ENCODE peak calls at places on chromosomes 5 and 9, in four cellular contexts. V, U, E and C are unnamed samples.

GRCh38 chr9:14482856-14483255 is 168.9 kb upstream of the NFIB start:
- DNase-seq in E (no peak), U (no peak), V (no peak), C (no peak)

GRCh38 chr9:131227112-131228058 is 48.9 kb downstream of the FAM78A start:
- DNase-seq in V (no peak), U (no peak), E (no peak), C (no peak)

GRCh38 chr5:164375051-164375450 is 869.6 kb downstream of the MAT2B start:
- DNase-seq in V (no peak), U (no peak), E (no peak), C (no peak)

GRCh38 chr9:133103183-133103986 is 17.7 kb downstream of the RALGDS start:
- DNase-seq in V (peak), E (no peak), U (peak), C (peak)

GRCh38 chr9:112361602-112362001 is 18.3 kb upstream of the HSDL2 start:
- DNase-seq in U (peak), V (peak), E (peak), C (peak)

GRCh38 chr5:154755361-154756202 is at the start of gene LARP1:
- DNase-seq in E (no peak), V (peak), U (peak), C (peak)

GRCh38 chr9:83972286-83972685 is 7.7 kb downstream of the HNRNPK start:
- DNase-seq in U (no peak), V (no peak), E (no peak), C (peak)

GRCh38 chr9:71624728-71625127 is 143.6 kb downstream of the CEMIP2 start:
- DNase-seq in E (no peak), V (no peak), U (no peak), C (no peak)

GRCh38 chr9:133335924-133336811 is at the start of gene SURF6:
- DNase-seq in U (peak), E (peak), V (peak), C (peak)

GRCh38 chr5:15623794-15624193 is 123.8 kb downstream of the FBXL7 start:
- DNase-seq in E (no peak), U (no peak), V (no peak), C (no peak)

GRCh38 chr5:119271758-119272730 is 83.8 kb upstream of the TNFAIP8 start:
- DNase-seq in E (no peak), U (no peak), V (no peak), C (peak)

GRCh38 chr5:56856779-56857178 is 41.4 kb downstream of the MAP3K1 start:
- DNase-seq in V (no peak), E (no peak), U (no peak), C (no peak)

GRCh38 chr5:95727764-95728191 is 3.4 kb upstream of the RHOBTB3 start:
- DNase-seq in E (no peak), V (peak), U (peak), C (peak)

GRCh38 chr5:147763791-147764525 is 18.6 kb downstream of the JAKMIP2 start:
- DNase-seq in U (no peak), E (no peak), V (no peak), C (peak)

GRCh38 chr9:10009401-10009800 is 603.4 kb downstream of the PTPRD start:
- DNase-seq in V (no peak), U (no peak), E (no peak), C (no peak)

GRCh38 chr5:891837-892389 is 688 bp downstream of the BRD9 start:
- DNase-seq in E (no peak), U (peak), V (peak), C (peak)

GRCh38 chr5:11650936-11651335 is 253.3 kb downstream of the CTNND2 start:
- DNase-seq in E (no peak), V (no peak), U (no peak), C (no peak)

GRCh38 chr5:179111267-179112207 is 51.4 kb downstream of the ZNF354C start:
- DNase-seq in U (no peak), E (no peak), V (no peak), C (no peak)

GRCh38 chr5:20538341-20538740 is 550.3 kb upstream of the CDH18 start:
- DNase-seq in E (no peak), U (no peak), V (no peak), C (no peak)

GRCh38 chr9:113155911-113156559 is 5.2 kb downstream of the SLC31A2 start:
- DNase-seq in E (no peak), U (no peak), V (no peak), C (no peak)

GRCh38 chr5:179256229-179257189 is 88.8 kb downstream of the ADAMTS2 start:
- DNase-seq in V (no peak), E (no peak), U (no peak), C (no peak)

GRCh38 chr9:118230319-118230718 is 526.1 kb downstream of the TLR4 start:
- DNase-seq in V (no peak), E (no peak), U (no peak), C (no peak)

GRCh38 chr9:131395027-131395744 is 1.3 kb downstream of the PRRC2B start:
- DNase-seq in U (peak), V (peak), E (no peak), C (peak)

GRCh38 chr5:150650713-150651000 is 10.2 kb downstream of the SYNPO start:
- DNase-seq in V (no peak), U (no peak), E (no peak), C (no peak)

GRCh38 chr5:41252036-41252435 is 38.7 kb upstream of the C6 start:
- DNase-seq in E (no peak), V (no peak), U (no peak), C (peak)

GRCh38 chr9:110031511-110032173 is 176.3 kb downstream of the C9orf152 start:
- DNase-seq in V (no peak), E (no peak), U (no peak), C (peak)

GRCh38 chr5:168765220-168766037 is 186.3 kb upstream of the PANK3 start:
- DNase-seq in V (no peak), E (no peak), U (no peak), C (peak)

GRCh38 chr9:127201731-127202130 is 62.8 kb upstream of the GARNL3 start:
- DNase-seq in E (no peak), V (no peak), U (no peak), C (no peak)

GRCh38 chr5:174355208-174355612 is 309.7 kb downstream of the NSG2 start:
- DNase-seq in E (no peak), U (no peak), V (no peak), C (peak)

GRCh38 chr5:177431317-177432142 is 5.1 kb downstream of the GRK6 start:
- DNase-seq in U (peak), V (peak), E (no peak), C (no peak)

GRCh38 chr5:115702025-115702424 is 76.2 kb upstream of the TMED7 start:
- DNase-seq in U (no peak), V (no peak), E (no peak), C (no peak)

GRCh38 chr5:54624671-54625583 is 107.4 kb downstream of the SNX18 start:
- DNase-seq in V (no peak), U (no peak), E (no peak), C (peak)

GRCh38 chr9:135281151-135281550 is 193.7 kb downstream of the OLFM1 start:
- DNase-seq in V (no peak), U (no peak), E (no peak), C (no peak)

GRCh38 chr9:135280666-135281065 is 193.2 kb downstream of the OLFM1 start:
- DNase-seq in V (no peak), E (no peak), U (no peak), C (no peak)

GRCh38 chr9:135278586-135278985 is 191.1 kb downstream of the OLFM1 start:
- DNase-seq in V (no peak), E (no peak), U (no peak), C (no peak)

GRCh38 chr9:135279385-135279784 is 191.9 kb downstream of the OLFM1 start:
- DNase-seq in V (no peak), U (no peak), E (no peak), C (no peak)

DNA sequence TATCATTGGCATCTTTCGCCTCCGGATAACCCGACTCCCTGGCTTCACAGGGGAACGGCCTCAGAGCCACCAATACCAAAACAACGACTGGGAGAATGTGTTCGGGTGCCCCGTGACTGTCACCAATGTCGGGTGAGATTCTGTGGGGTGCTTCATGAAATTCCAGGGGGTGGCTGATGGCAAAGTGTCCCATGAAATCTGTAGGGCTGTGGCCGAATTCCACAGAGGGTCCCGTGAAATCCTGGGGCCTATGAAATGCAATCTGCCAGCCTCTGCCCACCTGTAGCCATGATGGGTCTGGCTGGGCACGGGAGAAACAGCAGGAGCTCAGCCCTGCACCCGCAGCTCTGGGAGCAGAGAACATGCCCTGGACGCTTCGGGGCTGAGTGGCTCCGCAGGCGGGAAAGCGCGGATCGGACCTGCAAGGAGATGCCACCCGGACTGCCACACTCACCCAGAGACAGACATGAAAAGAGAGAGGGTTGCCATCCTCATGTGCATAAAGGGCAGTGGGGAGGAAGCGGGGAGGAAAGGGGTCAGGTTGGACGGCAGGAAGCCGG is 192.4 kb downstream of the OLFM1 start:
- DNase-seq in V (no peak), E (no peak), U (no peak), C (no peak)
- TF ChIP-seq EZH2phosphoT487 in V (no peak), E (no peak), U (no peak), C (no peak)

GRCh38 chr9:116491659-116492058 is 195.4 kb upstream of the TRIM32 start:
- DNase-seq in V (no peak), U (no peak), E (no peak), C (peak)

GRCh38 chr9:116493183-116493582 is 193.9 kb upstream of the TRIM32 start:
- DNase-seq in V (no peak), U (no peak), E (no peak), C (peak)

GRCh38 chr9:116488373-116488772 is 198.7 kb upstream of the TRIM32 start:
- DNase-seq in U (no peak), V (no peak), E (no peak), C (no peak)

GRCh38 chr9:116490321-116490720 is 196.8 kb upstream of the TRIM32 start:
- DNase-seq in E (no peak), V (no peak), U (no peak), C (peak)

DNA sequence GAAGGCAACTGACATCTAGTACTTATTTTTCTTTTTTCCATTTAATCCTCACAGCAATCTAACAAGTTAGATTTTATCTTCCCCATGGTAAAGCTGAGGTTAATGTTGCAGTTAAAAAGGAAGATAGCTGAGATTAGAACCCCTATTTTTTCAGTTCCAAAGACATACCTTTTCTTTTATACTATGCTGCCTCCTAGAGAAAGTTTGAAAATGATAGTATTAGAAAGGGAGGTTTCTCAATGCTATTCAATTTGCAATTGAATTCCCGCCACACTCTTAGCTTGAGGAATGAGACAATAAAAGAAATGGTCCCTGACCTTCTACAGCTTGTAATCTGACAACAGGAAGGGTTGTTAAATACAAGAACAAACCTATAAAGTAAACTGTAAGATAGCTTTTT is 195.9 kb upstream of the TRIM32 start:
- DNase-seq in V (no peak), U (no peak), E (no peak), C (no peak)
- H3K4me2 ChIP-seq in V (no peak), U (no peak), E (no peak), C (no peak)

GRCh38 chr5:134250949-134251348 is 25.1 kb upstream of the PPP2CA start:
- DNase-seq in E (no peak), U (no peak), V (no peak), C (peak)
- TF ChIP-seq EZH2phosphoT487 in E (no peak), U (no peak), V (no peak), C (no peak)

GRCh38 chr5:2399804-2400203 is 351.7 kb downstream of the IRX2 start:
- DNase-seq in E (no peak), U (no peak), V (no peak), C (no peak)

DNA sequence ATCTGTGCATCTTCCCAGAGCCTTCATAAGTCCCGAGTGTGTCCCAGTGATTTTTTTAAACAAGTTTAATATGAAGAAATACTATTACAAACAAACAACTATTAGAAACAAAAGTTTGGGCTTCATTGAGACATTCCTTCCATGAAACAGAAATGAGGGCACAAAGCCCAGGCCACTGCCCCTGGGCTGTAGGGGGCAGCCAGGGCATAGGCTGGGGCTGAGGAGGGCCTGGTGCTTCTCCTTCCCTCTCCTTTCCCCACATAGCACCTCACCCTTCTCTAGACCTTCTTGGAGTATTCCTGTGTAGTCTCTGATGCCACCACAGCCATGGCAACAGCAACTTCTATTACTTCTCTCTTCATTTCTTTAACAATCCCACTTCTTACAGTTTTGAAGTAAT is 348.2 kb downstream of the IRX2 start:
- DNase-seq in V (no peak), U (no peak), E (no peak), C (no peak)
- H3K4me2 ChIP-seq in V (no peak), U (no peak), E (no peak), C (no peak)

DNA sequence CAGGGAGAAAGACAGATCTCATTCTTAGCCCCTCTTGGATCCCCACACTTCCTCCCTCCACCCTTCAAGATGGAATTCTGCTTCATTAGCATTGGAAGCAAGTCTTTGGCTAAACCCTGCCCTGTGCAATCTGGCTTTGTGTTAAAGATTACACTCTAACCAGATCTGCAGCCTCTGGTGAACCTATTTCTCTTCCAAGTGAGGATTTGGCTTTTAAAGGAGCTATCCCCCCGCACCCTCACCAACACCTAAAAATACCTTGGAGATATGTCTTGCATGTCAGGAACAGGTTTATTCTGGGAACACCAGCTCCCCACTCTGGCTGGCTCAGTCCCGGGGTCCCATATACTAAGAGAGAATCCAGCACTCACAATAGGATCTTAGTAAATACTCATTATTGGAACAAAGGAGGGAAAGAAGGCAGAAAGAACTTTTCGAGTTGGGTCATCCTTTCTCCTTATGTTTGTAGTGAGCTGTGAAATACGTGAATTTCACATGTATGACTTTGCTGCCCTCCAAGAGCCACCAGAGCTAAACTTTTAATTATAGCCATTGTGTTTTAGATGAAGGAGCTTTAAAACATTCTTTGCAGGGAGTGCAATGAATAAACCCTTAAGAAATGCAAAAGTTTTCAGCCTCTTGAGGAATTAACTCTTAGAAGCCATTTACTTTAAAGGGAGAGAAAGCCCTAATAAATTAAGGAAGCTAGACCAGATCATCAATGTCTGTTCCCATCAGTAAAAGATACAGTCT is 53.7 kb upstream of the HRH2 start:
- DNase-seq in V (no peak), U (no peak), E (no peak), C (no peak)
- TF ChIP-seq EZH2phosphoT487 in V (no peak), U (no peak), E (no peak), C (no peak)

GRCh38 chr9:17905356-17906203 is 326.7 kb downstream of the SH3GL2 start:
- DNase-seq in U (no peak), V (no peak), E (no peak), C (no peak)

GRCh38 chr9:17906841-17907779 is 328.2 kb downstream of the SH3GL2 start:
- DNase-seq in V (no peak), E (no peak), U (no peak), C (no peak)

GRCh38 chr9:17906204-17906840 is 327.5 kb downstream of the SH3GL2 start:
- DNase-seq in U (no peak), E (no peak), V (no peak), C (peak)

DNA sequence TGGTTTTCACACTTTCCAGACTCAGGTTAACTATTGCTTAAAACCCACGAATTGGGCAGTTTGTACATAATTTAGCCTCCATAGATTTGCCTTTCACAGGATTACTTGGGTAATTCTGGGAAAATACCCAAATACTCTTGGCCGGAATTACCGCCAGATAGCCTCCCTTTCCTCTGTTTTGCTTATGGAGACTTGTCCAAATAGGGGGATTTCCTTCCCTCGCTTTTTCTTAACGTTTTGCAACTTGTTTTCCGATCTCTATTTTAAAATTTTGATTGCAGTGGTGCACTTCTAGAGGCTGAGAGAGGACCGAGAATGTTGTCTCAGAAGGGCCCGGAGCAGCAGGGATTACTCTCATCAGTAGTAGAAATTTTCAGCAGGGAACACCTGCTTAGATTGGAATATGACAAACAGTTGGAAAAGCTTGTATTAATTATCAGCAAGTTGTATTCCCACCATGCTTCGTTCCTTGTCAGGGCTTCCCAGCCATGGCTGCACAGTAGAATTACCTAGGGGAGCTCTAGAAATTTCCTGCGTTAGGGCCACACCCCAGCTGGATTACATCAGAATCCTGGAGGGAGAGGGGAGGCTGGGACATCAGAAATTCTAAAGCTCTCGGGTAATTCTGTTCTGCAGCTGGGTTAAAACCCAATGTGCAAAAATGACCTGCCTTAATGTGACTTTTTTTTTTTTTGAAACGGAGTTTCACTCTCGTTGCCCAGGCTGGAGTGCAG is 329.1 kb downstream of the SH3GL2 start:
- DNase-seq in E (no peak), V (no peak), U (no peak), C (no peak)
- H3K4me2 ChIP-seq in E (no peak), V (no peak), U (no peak), C (no peak)